ENCODE peak calls at places on chromosomes 5 and 9, in seven cellular contexts. One of them, this sample, is unnamed. For H3K4me1, the result is how much of the 10 kb centered on the place peaks cover.

GRCh38 chr9:97109194-97109811 is 70.4 kb upstream of the CTSV start:
- DNase-seq in IMR-90: peak
- DNase-seq in mesendoderm: peak
- DNase-seq in H1: peak
- DNase-seq in H9: peak
- DNase-seq in neuronal stem cell: peak
- DNase-seq in mesenchymal stem cell: peak
- DNase-seq in this sample: peak

GRCh38 chr9:126375386-126375785 is 48.8 kb downstream of the MVB12B start:
- DNase-seq in IMR-90: peak
- DNase-seq in H1: no peak
- DNase-seq in mesenchymal stem cell: peak
- DNase-seq in mesendoderm: peak
- DNase-seq in neuronal stem cell: no peak
- DNase-seq in H9: no peak
- DNase-seq in this sample: peak

GRCh38 chr9:112443200-112443599 is 43.4 kb upstream of the KIAA1958 start:
- DNase-seq in H9: no peak
- DNase-seq in mesendoderm: peak
- DNase-seq in IMR-90: peak
- DNase-seq in neuronal stem cell: no peak
- DNase-seq in mesenchymal stem cell: peak
- DNase-seq in H1: no peak
- DNase-seq in this sample: peak

GRCh38 chr5:92652735-92653134 is 928.3 kb downstream of the NR2F1-AS1 start:
- DNase-seq in mesenchymal stem cell: no peak
- DNase-seq in mesendoderm: no peak
- DNase-seq in neuronal stem cell: no peak
- DNase-seq in H1: no peak
- DNase-seq in IMR-90: peak
- DNase-seq in H9: no peak
- DNase-seq in this sample: no peak

GRCh38 chr5:7398596-7399260 is 2.8 kb downstream of the ADCY2 start:
- DNase-seq in mesenchymal stem cell: no peak
- DNase-seq in H9: no peak
- DNase-seq in IMR-90: no peak
- DNase-seq in H1: no peak
- DNase-seq in mesendoderm: no peak
- DNase-seq in neuronal stem cell: no peak
- DNase-seq in this sample: no peak

GRCh38 chr5:73989956-73990355 is 364.0 kb downstream of the ARHGEF28 start:
- DNase-seq in H9: no peak
- DNase-seq in mesenchymal stem cell: no peak
- DNase-seq in mesendoderm: peak
- DNase-seq in H1: no peak
- DNase-seq in neuronal stem cell: no peak
- DNase-seq in IMR-90: no peak
- DNase-seq in this sample: peak

GRCh38 chr5:59542841-59543825 is 350.4 kb downstream of the PDE4D start:
- DNase-seq in mesendoderm: no peak
- DNase-seq in H9: no peak
- DNase-seq in mesenchymal stem cell: peak
- DNase-seq in H1: no peak
- DNase-seq in neuronal stem cell: no peak
- DNase-seq in IMR-90: no peak
- DNase-seq in this sample: no peak

GRCh38 chr5:76582252-76583162 is 40.7 kb downstream of the F2RL2 start:
- DNase-seq in IMR-90: peak
- DNase-seq in mesendoderm: peak
- DNase-seq in H1: no peak
- DNase-seq in neuronal stem cell: no peak
- DNase-seq in H9: no peak
- DNase-seq in mesenchymal stem cell: no peak
- DNase-seq in this sample: peak

GRCh38 chr5:19739691-19740090 is 248.3 kb downstream of the CDH18 start:
- DNase-seq in mesendoderm: no peak
- DNase-seq in neuronal stem cell: peak
- DNase-seq in mesenchymal stem cell: no peak
- DNase-seq in H9: no peak
- DNase-seq in H1: no peak
- DNase-seq in IMR-90: no peak
- DNase-seq in this sample: no peak

GRCh38 chr5:72996632-72997031 is 40.8 kb downstream of the FCHO2 start:
- DNase-seq in H9: no peak
- DNase-seq in mesendoderm: no peak
- DNase-seq in H1: no peak
- DNase-seq in neuronal stem cell: no peak
- DNase-seq in mesenchymal stem cell: no peak
- DNase-seq in IMR-90: no peak
- DNase-seq in this sample: no peak

GRCh38 chr9:69542942-69543704 is 129.0 kb downstream of the APBA1 start:
- DNase-seq in H1: peak
- DNase-seq in mesenchymal stem cell: no peak
- DNase-seq in H9: peak
- DNase-seq in IMR-90: no peak
- DNase-seq in neuronal stem cell: peak
- DNase-seq in mesendoderm: peak
- DNase-seq in this sample: no peak

GRCh38 chr9:72012642-72013041 is 47.8 kb downstream of the C9orf57 start:
- DNase-seq in mesendoderm: no peak
- DNase-seq in neuronal stem cell: no peak
- DNase-seq in H1: no peak
- DNase-seq in mesenchymal stem cell: no peak
- DNase-seq in H9: no peak
- DNase-seq in IMR-90: no peak
- DNase-seq in this sample: no peak

GRCh38 chr9:131500939-131501541 is 1.7 kb upstream of the POMT1 start:
- DNase-seq in mesendoderm: peak
- DNase-seq in mesenchymal stem cell: peak
- DNase-seq in H1: no peak
- DNase-seq in neuronal stem cell: no peak
- DNase-seq in IMR-90: peak
- DNase-seq in H9: no peak
- DNase-seq in this sample: no peak

GRCh38 chr9:37593877-37594448 is 1.6 kb upstream of the TOMM5 start:
- DNase-seq in mesendoderm: no peak
- DNase-seq in H1: no peak
- DNase-seq in neuronal stem cell: no peak
- DNase-seq in mesenchymal stem cell: no peak
- DNase-seq in H9: no peak
- DNase-seq in IMR-90: no peak
- DNase-seq in this sample: no peak

GRCh38 chr9:118148990-118149389 is 444.8 kb downstream of the TLR4 start:
- DNase-seq in neuronal stem cell: no peak
- DNase-seq in H1: no peak
- DNase-seq in IMR-90: no peak
- DNase-seq in mesendoderm: peak
- DNase-seq in mesenchymal stem cell: no peak
- DNase-seq in H9: no peak
- DNase-seq in this sample: no peak

GRCh38 chr9:113715086-113715485 is 161.0 kb upstream of the ZNF618 start:
- DNase-seq in H9: peak
- DNase-seq in H1: no peak
- DNase-seq in neuronal stem cell: no peak
- DNase-seq in mesendoderm: peak
- DNase-seq in mesenchymal stem cell: peak
- DNase-seq in IMR-90: peak
- DNase-seq in this sample: peak

GRCh38 chr9:113998529-113999255 is 79.4 kb downstream of the AMBP start:
- DNase-seq in neuronal stem cell: no peak
- DNase-seq in mesendoderm: peak
- DNase-seq in H9: peak
- DNase-seq in IMR-90: peak
- DNase-seq in mesenchymal stem cell: no peak
- DNase-seq in H1: peak
- DNase-seq in this sample: no peak

GRCh38 chr9:86676426-86676825 is 270.9 kb downstream of the GAS1 start:
- DNase-seq in mesendoderm: peak
- DNase-seq in H9: no peak
- DNase-seq in neuronal stem cell: peak
- DNase-seq in mesenchymal stem cell: no peak
- DNase-seq in H1: no peak
- DNase-seq in IMR-90: no peak
- DNase-seq in this sample: no peak
- H4K8ac ChIP-seq in mesendoderm: no peak
- H4K8ac ChIP-seq in H9: no peak
- H4K8ac ChIP-seq in neuronal stem cell: no peak
- H4K8ac ChIP-seq in mesenchymal stem cell: no peak
- H4K8ac ChIP-seq in H1: no peak
- H4K8ac ChIP-seq in IMR-90: no peak
- H4K8ac ChIP-seq in this sample: no peak

GRCh38 chr9:81822967-81823366 is 105.3 kb upstream of the SPATA31D4 start:
- DNase-seq in IMR-90: no peak
- DNase-seq in H1: no peak
- DNase-seq in mesenchymal stem cell: no peak
- DNase-seq in mesendoderm: no peak
- DNase-seq in neuronal stem cell: no peak
- DNase-seq in H9: no peak
- DNase-seq in this sample: no peak
- H3K4me1 ChIP-seq in IMR-90: under half
- H3K4me1 ChIP-seq in H1: under half
- H3K4me1 ChIP-seq in mesenchymal stem cell: under half
- H3K4me1 ChIP-seq in mesendoderm: under half
- H3K4me1 ChIP-seq in neuronal stem cell: under half
- H3K4me1 ChIP-seq in H9: under half
- H3K4me1 ChIP-seq in this sample: under half

GRCh38 chr5:5424736-5425135 is 2.3 kb downstream of the ICE1 start:
- DNase-seq in mesenchymal stem cell: no peak
- DNase-seq in H9: no peak
- DNase-seq in IMR-90: no peak
- DNase-seq in neuronal stem cell: no peak
- DNase-seq in mesendoderm: peak
- DNase-seq in H1: no peak
- DNase-seq in this sample: no peak
- H3K4ac ChIP-seq in mesenchymal stem cell: no peak
- H3K4ac ChIP-seq in H9: no peak
- H3K4ac ChIP-seq in IMR-90: no peak
- H3K4ac ChIP-seq in neuronal stem cell: no peak
- H3K4ac ChIP-seq in mesendoderm: no peak
- H3K4ac ChIP-seq in H1: no peak
- H3K4ac ChIP-seq in this sample: peak

GRCh38 chr9:119967867-119968535 is 598.8 kb upstream of the BRINP1 start:
- DNase-seq in mesendoderm: no peak
- DNase-seq in H9: no peak
- DNase-seq in IMR-90: no peak
- DNase-seq in mesenchymal stem cell: no peak
- DNase-seq in H1: no peak
- DNase-seq in neuronal stem cell: no peak
- DNase-seq in this sample: no peak
- H4K8ac ChIP-seq in mesendoderm: no peak
- H4K8ac ChIP-seq in H9: no peak
- H4K8ac ChIP-seq in IMR-90: no peak
- H4K8ac ChIP-seq in mesenchymal stem cell: no peak
- H4K8ac ChIP-seq in H1: no peak
- H4K8ac ChIP-seq in neuronal stem cell: no peak
- H4K8ac ChIP-seq in this sample: no peak